ENCODE peak calls at places on chromosomes 5 and 9, in six cellular contexts. F is GM20000; H is HCT116; I is midbrain; Q is MV-4-11; C is activated CD8-positive, alpha-beta memory T cell treated with anti-CD3 and anti-CD28 coated beads for 4 hours. O is an unnamed sample.

GRCh38 chr5:59036274-59036961 is 453.5 kb downstream of the RAB3C start:
- DNase-seq in F (no peak), H (peak), I (no peak), Q (peak), C (no peak), O (no peak)

GRCh38 chr5:59367791-59368394 is 525.6 kb downstream of the PDE4D start:
- DNase-seq in F (peak), H (peak), I (peak), Q (peak), C (no peak), O (peak)

GRCh38 chr9:94899464-94900221 is 173.1 kb downstream of the AOPEP start:
- DNase-seq in F (no peak), H (no peak), I (no peak), Q (no peak), C (no peak), O (no peak)

GRCh38 chr5:151199581-151200185 is 24.2 kb downstream of the CCDC69 start:
- DNase-seq in F (no peak), H (no peak), I (no peak), Q (no peak), C (no peak), O (no peak)

GRCh38 chr9:99296375-99296951 is 74.4 kb downstream of the SEC61B start:
- DNase-seq in F (peak), H (no peak), I (no peak), Q (no peak), C (no peak), O (peak)

GRCh38 chr5:54470191-54470590 is 14.7 kb downstream of the HSPB3 start:
- DNase-seq in F (no peak), H (no peak), I (no peak), Q (no peak), C (no peak), O (no peak)

GRCh38 chr9:82334286-82334685 is 345.7 kb downstream of the SPATA31D1 start:
- DNase-seq in F (no peak), H (no peak), I (no peak), Q (no peak), C (no peak), O (no peak)

GRCh38 chr5:78779771-78780616 is 131.4 kb upstream of the LHFPL2 start:
- DNase-seq in F (no peak), H (no peak), I (no peak), Q (no peak), C (no peak), O (no peak)

GRCh38 chr5:17395516-17395915 is 102.5 kb upstream of the TAF11L2 start:
- DNase-seq in F (no peak), H (no peak), I (no peak), Q (no peak), C (no peak), O (no peak)

GRCh38 chr9:71518045-71518888 is 250.0 kb downstream of the CEMIP2 start:
- DNase-seq in F (no peak), H (no peak), I (no peak), Q (peak), C (no peak), O (no peak)